ENCODE peak calls at places on chromosomes 12 and 14, in four cellular contexts. One of them, this sample, is unnamed. For H3K4me1 and H3K9me3, the result is how much of the 10 kb centered on the place peaks cover.

GRCh38 chr12:1435044-1435443 is 159.3 kb downstream of the FBXL14 start:
- DNase-seq in DND-41: no peak
- DNase-seq in endothelial cell of umbilical vein: peak
- DNase-seq in thyroid gland: no peak
- DNase-seq in this sample: no peak

GRCh38 chr12:22684526-22685118 is 59.7 kb downstream of the ETNK1 start:
- DNase-seq in DND-41: no peak
- DNase-seq in endothelial cell of umbilical vein: peak
- DNase-seq in thyroid gland: no peak
- DNase-seq in this sample: no peak

GRCh38 chr12:6089041-6089823 is 35.2 kb downstream of the VWF start:
- DNase-seq in DND-41: no peak
- DNase-seq in endothelial cell of umbilical vein: no peak
- DNase-seq in thyroid gland: peak
- DNase-seq in this sample: no peak

GRCh38 chr14:71354801-71355200 is 447.5 kb downstream of the PCNX1 start:
- DNase-seq in DND-41: no peak
- DNase-seq in endothelial cell of umbilical vein: no peak
- DNase-seq in thyroid gland: no peak
- DNase-seq in this sample: no peak

GRCh38 chr14:73223049-73223448 is 14.3 kb upstream of the PAPLN start:
- DNase-seq in DND-41: no peak
- DNase-seq in endothelial cell of umbilical vein: no peak
- DNase-seq in thyroid gland: no peak
- DNase-seq in this sample: no peak

GRCh38 chr14:104708606-104709268 is 15.3 kb upstream of the ADSS1 start:
- DNase-seq in DND-41: peak
- DNase-seq in endothelial cell of umbilical vein: peak
- DNase-seq in thyroid gland: peak
- DNase-seq in this sample: peak

GRCh38 chr14:103925316-103925715 is 2.9 kb upstream of the TDRD9 start:
- DNase-seq in DND-41: no peak
- DNase-seq in endothelial cell of umbilical vein: no peak
- DNase-seq in thyroid gland: no peak
- DNase-seq in this sample: no peak

GRCh38 chr12:50167026-50167742 is at the start of gene CERS5:
- DNase-seq in DND-41: peak
- DNase-seq in endothelial cell of umbilical vein: peak
- DNase-seq in thyroid gland: peak
- DNase-seq in this sample: peak

GRCh38 chr14:73712540-73713141 is 1.5 kb downstream of the PNMA1 start:
- DNase-seq in DND-41: peak
- DNase-seq in endothelial cell of umbilical vein: peak
- DNase-seq in thyroid gland: no peak
- DNase-seq in this sample: no peak

GRCh38 chr12:40622246-40622838 is 69.9 kb upstream of the CNTN1 start:
- DNase-seq in DND-41: peak
- DNase-seq in endothelial cell of umbilical vein: peak
- DNase-seq in thyroid gland: peak
- DNase-seq in this sample: peak

GRCh38 chr14:33842299-33842698 is 108.6 kb downstream of the EGLN3 start:
- DNase-seq in DND-41: no peak
- DNase-seq in endothelial cell of umbilical vein: no peak
- DNase-seq in thyroid gland: no peak
- DNase-seq in this sample: no peak

GRCh38 chr12:54393350-54393655 is 8.8 kb upstream of the ZNF385A start:
- DNase-seq in DND-41: no peak
- DNase-seq in endothelial cell of umbilical vein: no peak
- DNase-seq in thyroid gland: no peak
- DNase-seq in this sample: no peak

GRCh38 chr14:31930493-31931225 is 146.4 kb upstream of the ARHGAP5 start:
- DNase-seq in DND-41: no peak
- DNase-seq in endothelial cell of umbilical vein: no peak
- DNase-seq in thyroid gland: no peak
- DNase-seq in this sample: no peak

GRCh38 chr14:105124837-105125222 is 43.7 kb downstream of the JAG2 start:
- DNase-seq in DND-41: no peak
- DNase-seq in endothelial cell of umbilical vein: no peak
- DNase-seq in thyroid gland: no peak
- DNase-seq in this sample: no peak

GRCh38 chr14:71242237-71242748 is 335.0 kb downstream of the PCNX1 start:
- DNase-seq in DND-41: no peak
- DNase-seq in endothelial cell of umbilical vein: peak
- DNase-seq in thyroid gland: no peak
- DNase-seq in this sample: no peak

GRCh38 chr14:21525571-21525970 is 575 bp downstream of the SALL2 start:
- DNase-seq in DND-41: peak
- DNase-seq in endothelial cell of umbilical vein: no peak
- DNase-seq in thyroid gland: peak
- DNase-seq in this sample: no peak

GRCh38 chr14:65637780-65638179 is 225.2 kb downstream of the FUT8 start:
- DNase-seq in DND-41: peak
- DNase-seq in endothelial cell of umbilical vein: no peak
- DNase-seq in thyroid gland: no peak
- DNase-seq in this sample: peak

GRCh38 chr14:76091036-76091435 is 60.7 kb upstream of the GPATCH2L start:
- DNase-seq in DND-41: no peak
- DNase-seq in endothelial cell of umbilical vein: peak
- DNase-seq in thyroid gland: peak
- DNase-seq in this sample: no peak

GRCh38 chr14:92538412-92539017 is 24.9 kb downstream of the RIN3 start:
- DNase-seq in DND-41: no peak
- DNase-seq in endothelial cell of umbilical vein: no peak
- DNase-seq in thyroid gland: no peak
- DNase-seq in this sample: peak

GRCh38 chr14:45149602-45150001 is 13.9 kb downstream of the FANCM start:
- DNase-seq in DND-41: no peak
- DNase-seq in endothelial cell of umbilical vein: no peak
- DNase-seq in thyroid gland: no peak
- DNase-seq in this sample: no peak

GRCh38 chr12:12853435-12853834 is 37.9 kb upstream of the GPRC5A start:
- DNase-seq in DND-41: no peak
- DNase-seq in endothelial cell of umbilical vein: no peak
- DNase-seq in thyroid gland: no peak
- DNase-seq in this sample: no peak

GRCh38 chr14:102776761-102777710 is at the start of gene TRAF3:
- DNase-seq in DND-41: peak
- DNase-seq in endothelial cell of umbilical vein: peak
- DNase-seq in thyroid gland: peak
- DNase-seq in this sample: peak

GRCh38 chr12:57008113-57008687 is 1.9 kb upstream of the ZBTB39 start:
- DNase-seq in DND-41: peak
- DNase-seq in endothelial cell of umbilical vein: peak
- DNase-seq in thyroid gland: no peak
- DNase-seq in this sample: no peak

GRCh38 chr14:50953497-50953896 is 9.2 kb upstream of the PYGL start:
- DNase-seq in DND-41: no peak
- DNase-seq in endothelial cell of umbilical vein: no peak
- DNase-seq in thyroid gland: no peak
- DNase-seq in this sample: no peak

GRCh38 chr14:50954811-50955372 is 10.6 kb upstream of the PYGL start:
- DNase-seq in DND-41: no peak
- DNase-seq in endothelial cell of umbilical vein: peak
- DNase-seq in thyroid gland: no peak
- DNase-seq in this sample: no peak

GRCh38 chr14:50957296-50957695 is 13.0 kb upstream of the PYGL start:
- DNase-seq in DND-41: no peak
- DNase-seq in endothelial cell of umbilical vein: no peak
- DNase-seq in thyroid gland: no peak
- DNase-seq in this sample: no peak

GRCh38 chr14:50951032-50951431 is 6.7 kb upstream of the PYGL start:
- DNase-seq in DND-41: no peak
- DNase-seq in endothelial cell of umbilical vein: no peak
- DNase-seq in thyroid gland: no peak
- DNase-seq in this sample: no peak

DNA sequence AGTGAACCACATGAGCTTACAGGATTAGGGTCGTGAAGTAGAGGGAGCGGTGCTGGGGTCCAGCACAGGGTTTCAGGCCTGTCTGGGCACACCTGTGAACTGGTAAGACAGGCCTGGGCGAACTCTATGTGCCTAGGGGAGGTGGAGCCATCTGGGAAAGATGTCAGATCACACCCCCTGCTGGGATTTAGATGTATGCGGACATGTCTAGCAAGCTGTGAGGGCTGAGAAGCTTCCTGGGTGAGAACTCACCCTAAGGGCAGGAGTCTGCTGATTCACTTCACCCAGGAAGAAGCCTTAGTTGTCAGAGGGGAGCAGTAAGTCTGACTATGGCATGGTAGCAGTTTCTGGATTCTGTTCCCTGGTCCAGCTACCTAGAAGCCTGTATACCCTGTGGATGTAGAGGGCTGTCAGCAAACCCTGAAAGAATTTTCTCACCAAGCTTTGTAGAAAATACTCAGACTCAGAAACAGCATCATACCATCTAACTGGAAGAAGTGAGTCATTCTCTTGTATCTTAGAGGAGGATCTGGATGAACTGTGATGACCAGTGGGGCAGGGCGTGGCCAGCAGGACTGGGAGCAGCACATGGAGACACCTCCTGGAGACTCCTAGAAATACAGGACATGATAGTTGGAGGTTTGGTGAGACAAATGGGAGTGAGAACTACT is 11.2 kb upstream of the PYGL start:
- DNase-seq in DND-41: peak
- DNase-seq in endothelial cell of umbilical vein: peak
- DNase-seq in thyroid gland: no peak
- DNase-seq in this sample: peak
- TF ChIP-seq CTCF in DND-41: peak
- TF ChIP-seq CTCF in endothelial cell of umbilical vein: peak
- TF ChIP-seq CTCF in thyroid gland: no peak
- TF ChIP-seq CTCF in this sample: peak

DNA sequence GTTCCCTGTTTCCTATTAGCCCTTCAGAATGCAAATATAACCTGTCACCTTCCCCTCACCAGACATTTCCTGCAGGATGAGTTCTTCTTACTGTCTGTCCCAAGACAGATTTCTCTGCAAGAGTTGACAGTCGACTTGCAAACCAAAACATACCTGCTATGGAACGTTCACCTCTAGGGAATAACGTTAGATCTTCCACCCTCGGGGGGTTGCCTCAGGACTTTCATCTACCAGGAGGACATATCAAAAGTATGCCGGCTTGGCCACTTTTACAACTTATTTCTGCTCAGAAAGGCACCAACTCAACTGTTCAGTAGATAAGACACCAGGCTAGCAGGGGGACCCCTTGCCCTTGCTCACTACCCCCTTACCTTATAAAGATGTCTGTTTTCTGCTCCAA is 92.5 kb downstream of the DAAM1 start:
- DNase-seq in DND-41: no peak
- DNase-seq in endothelial cell of umbilical vein: no peak
- DNase-seq in thyroid gland: no peak
- DNase-seq in this sample: no peak
- H3K4me1 ChIP-seq in DND-41: under half
- H3K4me1 ChIP-seq in endothelial cell of umbilical vein: under half
- H3K4me1 ChIP-seq in thyroid gland: under half
- H3K4me1 ChIP-seq in this sample: under half

DNA sequence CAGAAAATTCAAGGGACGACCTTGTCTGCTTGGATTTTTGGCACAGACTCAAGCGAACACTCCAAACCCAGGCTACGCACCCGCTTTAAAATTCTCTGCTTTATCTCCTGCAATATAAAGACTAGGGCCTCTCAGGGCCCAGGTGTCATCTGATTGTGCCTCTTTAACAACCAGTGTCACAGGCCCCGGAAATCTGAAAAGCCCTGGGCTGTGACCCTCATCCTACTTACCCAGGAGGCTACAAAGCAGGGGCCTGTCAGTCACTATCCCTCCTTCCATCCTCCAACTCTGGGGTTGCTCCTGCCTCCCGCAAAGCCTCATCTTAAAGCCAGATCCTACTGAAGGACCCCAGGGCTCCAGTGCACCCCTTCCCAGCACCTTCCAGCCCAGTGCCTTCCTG is 34.9 kb downstream of the CCDC88C start:
- DNase-seq in DND-41: no peak
- DNase-seq in endothelial cell of umbilical vein: no peak
- DNase-seq in thyroid gland: no peak
- DNase-seq in this sample: no peak
- H3K9me3 ChIP-seq in DND-41: under half
- H3K9me3 ChIP-seq in endothelial cell of umbilical vein: under half
- H3K9me3 ChIP-seq in thyroid gland: under half
- H3K9me3 ChIP-seq in this sample: under half

DNA sequence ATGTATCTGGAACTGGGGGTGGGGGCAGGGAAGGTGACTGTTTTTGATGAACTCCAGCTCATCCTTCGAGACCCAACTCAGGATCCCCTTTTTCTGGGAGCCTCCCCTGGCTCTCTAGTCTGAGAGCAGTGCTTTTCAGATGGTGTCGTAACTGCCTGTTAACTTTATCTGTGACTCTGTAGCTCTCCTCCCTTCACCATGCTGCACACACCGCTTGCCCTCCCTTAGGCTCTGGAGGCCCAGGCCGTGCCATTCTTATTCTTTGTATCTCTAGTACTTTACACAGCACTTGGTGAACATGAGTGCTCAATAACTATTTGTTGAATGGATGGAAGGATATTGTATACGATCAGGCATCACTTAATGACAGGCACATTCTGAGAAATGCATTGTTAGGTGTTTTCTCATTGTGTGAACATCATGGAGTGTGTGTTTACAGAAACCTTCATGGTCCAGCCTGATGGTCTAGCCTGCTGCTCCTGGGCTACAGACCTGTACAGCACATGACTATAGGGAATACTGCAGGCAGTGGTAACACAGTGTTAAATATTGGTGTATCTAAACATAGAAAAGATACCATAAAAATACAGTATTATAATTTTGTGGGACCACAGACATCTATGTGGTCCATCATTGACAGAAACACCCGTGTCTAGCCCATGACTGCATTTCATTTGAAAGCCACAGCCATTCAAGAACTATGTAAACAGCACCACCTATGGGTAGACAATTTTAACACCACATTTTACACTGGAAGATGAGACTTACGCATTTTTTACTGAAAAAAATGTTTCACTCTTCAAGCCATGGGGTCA is 91.8 kb downstream of the EML1 start:
- DNase-seq in DND-41: peak
- DNase-seq in endothelial cell of umbilical vein: peak
- DNase-seq in thyroid gland: no peak
- DNase-seq in this sample: no peak
- TF ChIP-seq CTCF in DND-41: peak
- TF ChIP-seq CTCF in endothelial cell of umbilical vein: peak
- TF ChIP-seq CTCF in thyroid gland: peak
- TF ChIP-seq CTCF in this sample: peak